ENCODE peak calls at places on chromosome 10, in eight cellular contexts. One of them, this sample, is unnamed.

GRCh38 chr10:132593900-132594876 is 56.6 kb downstream of the INPP5A start:
- DNase-seq in stimulated activated naive B cell treated with anti-CD40 and anti-IgM and Interleukin-4, amounts not matched to agents 10 μg/mL and 1 μg/mL and 100 μg/mL, for 72 hours: peak
- DNase-seq in NCI-H460: no peak
- DNase-seq in progenitor cell of endocrine pancreas: no peak
- DNase-seq in WTC11: no peak
- DNase-seq in caudate nucleus: no peak
- DNase-seq in neural progenitor cell: no peak
- DNase-seq in iris pigment epithelial cell: no peak
- DNase-seq in this sample: peak

GRCh38 chr10:89685932-89686331 is 15.5 kb upstream of the KIF20B start:
- DNase-seq in caudate nucleus: no peak
- DNase-seq in neural progenitor cell: no peak
- DNase-seq in WTC11: no peak
- DNase-seq in stimulated activated naive B cell treated with anti-CD40 and anti-IgM and Interleukin-4, amounts not matched to agents 10 μg/mL and 1 μg/mL and 100 μg/mL, for 72 hours: no peak
- DNase-seq in iris pigment epithelial cell: no peak
- DNase-seq in NCI-H460: no peak
- DNase-seq in progenitor cell of endocrine pancreas: no peak
- DNase-seq in this sample: no peak

GRCh38 chr10:100006241-100006886 is 3.4 kb downstream of the DNMBP start:
- DNase-seq in stimulated activated naive B cell treated with anti-CD40 and anti-IgM and Interleukin-4, amounts not matched to agents 10 μg/mL and 1 μg/mL and 100 μg/mL, for 72 hours: no peak
- DNase-seq in progenitor cell of endocrine pancreas: no peak
- DNase-seq in WTC11: no peak
- DNase-seq in NCI-H460: peak
- DNase-seq in iris pigment epithelial cell: peak
- DNase-seq in neural progenitor cell: no peak
- DNase-seq in caudate nucleus: no peak
- DNase-seq in this sample: no peak

GRCh38 chr10:77741746-77742145 is 104.1 kb upstream of the KCNMA1 start:
- DNase-seq in WTC11: no peak
- DNase-seq in caudate nucleus: no peak
- DNase-seq in iris pigment epithelial cell: peak
- DNase-seq in stimulated activated naive B cell treated with anti-CD40 and anti-IgM and Interleukin-4, amounts not matched to agents 10 μg/mL and 1 μg/mL and 100 μg/mL, for 72 hours: no peak
- DNase-seq in NCI-H460: no peak
- DNase-seq in neural progenitor cell: no peak
- DNase-seq in progenitor cell of endocrine pancreas: no peak
- DNase-seq in this sample: no peak

GRCh38 chr10:21975378-21975990 is 28.0 kb downstream of the DNAJC1 start:
- DNase-seq in WTC11: no peak
- DNase-seq in NCI-H460: no peak
- DNase-seq in iris pigment epithelial cell: no peak
- DNase-seq in caudate nucleus: no peak
- DNase-seq in progenitor cell of endocrine pancreas: no peak
- DNase-seq in neural progenitor cell: peak
- DNase-seq in stimulated activated naive B cell treated with anti-CD40 and anti-IgM and Interleukin-4, amounts not matched to agents 10 μg/mL and 1 μg/mL and 100 μg/mL, for 72 hours: no peak
- DNase-seq in this sample: no peak

GRCh38 chr10:129719889-129720590 is 244.0 kb downstream of the EBF3 start:
- DNase-seq in progenitor cell of endocrine pancreas: no peak
- DNase-seq in NCI-H460: no peak
- DNase-seq in iris pigment epithelial cell: no peak
- DNase-seq in neural progenitor cell: no peak
- DNase-seq in WTC11: no peak
- DNase-seq in stimulated activated naive B cell treated with anti-CD40 and anti-IgM and Interleukin-4, amounts not matched to agents 10 μg/mL and 1 μg/mL and 100 μg/mL, for 72 hours: no peak
- DNase-seq in caudate nucleus: no peak
- DNase-seq in this sample: no peak

GRCh38 chr10:82394122-82394521 is 519.1 kb downstream of the NRG3 start:
- DNase-seq in caudate nucleus: peak
- DNase-seq in neural progenitor cell: no peak
- DNase-seq in WTC11: no peak
- DNase-seq in iris pigment epithelial cell: no peak
- DNase-seq in stimulated activated naive B cell treated with anti-CD40 and anti-IgM and Interleukin-4, amounts not matched to agents 10 μg/mL and 1 μg/mL and 100 μg/mL, for 72 hours: no peak
- DNase-seq in progenitor cell of endocrine pancreas: no peak
- DNase-seq in NCI-H460: no peak
- DNase-seq in this sample: no peak

GRCh38 chr10:102420443-102420809 is 210 bp upstream of the FBXL15 start:
- DNase-seq in caudate nucleus: no peak
- DNase-seq in iris pigment epithelial cell: no peak
- DNase-seq in stimulated activated naive B cell treated with anti-CD40 and anti-IgM and Interleukin-4, amounts not matched to agents 10 μg/mL and 1 μg/mL and 100 μg/mL, for 72 hours: no peak
- DNase-seq in progenitor cell of endocrine pancreas: no peak
- DNase-seq in NCI-H460: peak
- DNase-seq in neural progenitor cell: peak
- DNase-seq in WTC11: peak
- DNase-seq in this sample: no peak

GRCh38 chr10:119337796-119338432 is 130.5 kb downstream of the GRK5 start:
- DNase-seq in stimulated activated naive B cell treated with anti-CD40 and anti-IgM and Interleukin-4, amounts not matched to agents 10 μg/mL and 1 μg/mL and 100 μg/mL, for 72 hours: no peak
- DNase-seq in WTC11: no peak
- DNase-seq in progenitor cell of endocrine pancreas: no peak
- DNase-seq in neural progenitor cell: no peak
- DNase-seq in caudate nucleus: no peak
- DNase-seq in iris pigment epithelial cell: peak
- DNase-seq in NCI-H460: no peak
- DNase-seq in this sample: no peak

GRCh38 chr10:3954615-3955014 is 169.6 kb upstream of the KLF6 start:
- DNase-seq in caudate nucleus: no peak
- DNase-seq in neural progenitor cell: no peak
- DNase-seq in NCI-H460: no peak
- DNase-seq in iris pigment epithelial cell: no peak
- DNase-seq in progenitor cell of endocrine pancreas: no peak
- DNase-seq in WTC11: no peak
- DNase-seq in stimulated activated naive B cell treated with anti-CD40 and anti-IgM and Interleukin-4, amounts not matched to agents 10 μg/mL and 1 μg/mL and 100 μg/mL, for 72 hours: no peak
- DNase-seq in this sample: no peak

GRCh38 chr10:60666221-60666620 is 112.1 kb upstream of the CDK1 start:
- DNase-seq in iris pigment epithelial cell: peak
- DNase-seq in caudate nucleus: no peak
- DNase-seq in NCI-H460: no peak
- DNase-seq in stimulated activated naive B cell treated with anti-CD40 and anti-IgM and Interleukin-4, amounts not matched to agents 10 μg/mL and 1 μg/mL and 100 μg/mL, for 72 hours: no peak
- DNase-seq in neural progenitor cell: no peak
- DNase-seq in WTC11: no peak
- DNase-seq in progenitor cell of endocrine pancreas: no peak
- DNase-seq in this sample: no peak

GRCh38 chr10:30877111-30877510 is 154.6 kb downstream of the ZNF438 start:
- DNase-seq in neural progenitor cell: no peak
- DNase-seq in iris pigment epithelial cell: no peak
- DNase-seq in caudate nucleus: no peak
- DNase-seq in progenitor cell of endocrine pancreas: no peak
- DNase-seq in WTC11: no peak
- DNase-seq in NCI-H460: no peak
- DNase-seq in stimulated activated naive B cell treated with anti-CD40 and anti-IgM and Interleukin-4, amounts not matched to agents 10 μg/mL and 1 μg/mL and 100 μg/mL, for 72 hours: no peak
- DNase-seq in this sample: no peak

GRCh38 chr10:43108951-43109350 is 29.3 kb upstream of the CSGALNACT2 start:
- DNase-seq in neural progenitor cell: no peak
- DNase-seq in stimulated activated naive B cell treated with anti-CD40 and anti-IgM and Interleukin-4, amounts not matched to agents 10 μg/mL and 1 μg/mL and 100 μg/mL, for 72 hours: no peak
- DNase-seq in NCI-H460: no peak
- DNase-seq in progenitor cell of endocrine pancreas: no peak
- DNase-seq in iris pigment epithelial cell: no peak
- DNase-seq in WTC11: no peak
- DNase-seq in caudate nucleus: no peak
- DNase-seq in this sample: no peak

GRCh38 chr10:49277973-49278372 is 21.0 kb upstream of the C10orf71 start:
- DNase-seq in NCI-H460: no peak
- DNase-seq in iris pigment epithelial cell: no peak
- DNase-seq in stimulated activated naive B cell treated with anti-CD40 and anti-IgM and Interleukin-4, amounts not matched to agents 10 μg/mL and 1 μg/mL and 100 μg/mL, for 72 hours: no peak
- DNase-seq in WTC11: no peak
- DNase-seq in caudate nucleus: no peak
- DNase-seq in neural progenitor cell: no peak
- DNase-seq in progenitor cell of endocrine pancreas: no peak
- DNase-seq in this sample: no peak

GRCh38 chr10:6476989-6477388 is 103.1 kb downstream of the PRKCQ start:
- DNase-seq in WTC11: no peak
- DNase-seq in progenitor cell of endocrine pancreas: no peak
- DNase-seq in caudate nucleus: no peak
- DNase-seq in iris pigment epithelial cell: no peak
- DNase-seq in NCI-H460: no peak
- DNase-seq in stimulated activated naive B cell treated with anti-CD40 and anti-IgM and Interleukin-4, amounts not matched to agents 10 μg/mL and 1 μg/mL and 100 μg/mL, for 72 hours: no peak
- DNase-seq in neural progenitor cell: no peak
- DNase-seq in this sample: no peak

GRCh38 chr10:122234416-122234815 is 36.7 kb upstream of the BTBD16 start:
- DNase-seq in WTC11: no peak
- DNase-seq in neural progenitor cell: peak
- DNase-seq in stimulated activated naive B cell treated with anti-CD40 and anti-IgM and Interleukin-4, amounts not matched to agents 10 μg/mL and 1 μg/mL and 100 μg/mL, for 72 hours: no peak
- DNase-seq in progenitor cell of endocrine pancreas: no peak
- DNase-seq in NCI-H460: no peak
- DNase-seq in caudate nucleus: no peak
- DNase-seq in iris pigment epithelial cell: peak
- DNase-seq in this sample: no peak

GRCh38 chr10:69068549-69068948 is 19.4 kb upstream of the SRGN start:
- DNase-seq in caudate nucleus: no peak
- DNase-seq in progenitor cell of endocrine pancreas: no peak
- DNase-seq in NCI-H460: no peak
- DNase-seq in stimulated activated naive B cell treated with anti-CD40 and anti-IgM and Interleukin-4, amounts not matched to agents 10 μg/mL and 1 μg/mL and 100 μg/mL, for 72 hours: no peak
- DNase-seq in iris pigment epithelial cell: peak
- DNase-seq in WTC11: no peak
- DNase-seq in neural progenitor cell: no peak
- DNase-seq in this sample: no peak

GRCh38 chr10:22712246-22712958 is 2.0 kb downstream of the PIP4K2A start:
- DNase-seq in caudate nucleus: no peak
- DNase-seq in iris pigment epithelial cell: peak
- DNase-seq in progenitor cell of endocrine pancreas: no peak
- DNase-seq in neural progenitor cell: no peak
- DNase-seq in WTC11: no peak
- DNase-seq in stimulated activated naive B cell treated with anti-CD40 and anti-IgM and Interleukin-4, amounts not matched to agents 10 μg/mL and 1 μg/mL and 100 μg/mL, for 72 hours: no peak
- DNase-seq in NCI-H460: no peak
- DNase-seq in this sample: no peak